ENCODE peak calls at places on chromosome X, in four cellular contexts. J, C, H and X are unnamed samples.

GRCh38 chrX:131728295-131729145 is 184.6 kb downstream of the OR13H1 start:
- DNase-seq in C (peak), J (no peak), H (no peak), X (peak)

GRCh38 chrX:154308108-154308946 is 12.7 kb downstream of the TKTL1 start:
- DNase-seq in J (peak), C (no peak), H (peak), X (peak)

GRCh38 chrX:134186362-134187121 is 50.4 kb upstream of the CCDC160 start:
- DNase-seq in C (peak), H (no peak), J (no peak), X (no peak)

GRCh38 chrX:2907295-2907694 is 21.8 kb downstream of the ARSD start:
- DNase-seq in C (no peak), H (no peak), J (no peak), X (no peak)

GRCh38 chrX:77451041-77451440 is 3.9 kb downstream of the FGF16 start:
- DNase-seq in J (no peak), C (no peak), H (no peak), X (no peak)

GRCh38 chrX:102535958-102536357 is 19.4 kb upstream of the TMSB15A start:
- DNase-seq in H (no peak), C (no peak), J (no peak), X (no peak)

GRCh38 chrX:40912576-40912975 is 172.7 kb upstream of the USP9X start:
- DNase-seq in J (no peak), H (no peak), C (no peak), X (no peak)

GRCh38 chrX:151974336-151975227 is at the start of gene GABRE:
- DNase-seq in J (peak), H (no peak), C (no peak), X (peak)

GRCh38 chrX:30793767-30794103 is 95.3 kb downstream of the TAB3 start:
- DNase-seq in C (no peak), H (no peak), J (no peak), X (no peak)

GRCh38 chrX:77668391-77669237 is 117.4 kb downstream of the ATRX start:
- DNase-seq in H (peak), C (no peak), J (peak), X (no peak)

GRCh38 chrX:133838761-133839676 is 146.4 kb downstream of the GPC3 start:
- DNase-seq in J (peak), H (no peak), C (no peak), X (peak)

GRCh38 chrX:88883205-88883604 is 136.2 kb downstream of the CPXCR1 start:
- DNase-seq in C (no peak), H (no peak), J (no peak), X (no peak)

GRCh38 chrX:12975999-12976558 is 1.2 kb downstream of the TMSB4X start:
- DNase-seq in H (no peak), C (no peak), J (peak), X (peak)

GRCh38 chrX:140712413-140713173 is 3.0 kb downstream of the LINC00632 start:
- DNase-seq in H (no peak), C (no peak), J (no peak), X (peak)

GRCh38 chrX:75181721-75182120 is 25.6 kb upstream of the ABCB7 start:
- DNase-seq in H (no peak), J (no peak), C (no peak), X (no peak)

GRCh38 chrX:41559662-41560061 is 112.5 kb downstream of the NYX start:
- DNase-seq in C (no peak), H (no peak), J (peak), X (no peak)

GRCh38 chrX:46165866-46166265 is 379.4 kb downstream of the ZNF674 start:
- DNase-seq in H (no peak), J (no peak), C (no peak), X (no peak)

GRCh38 chrX:151713859-151714258 is 2.0 kb upstream of the FATE1 start:
- DNase-seq in C (no peak), J (peak), H (peak), X (peak)

GRCh38 chrX:103691059-103691458 is 4.6 kb upstream of the MORF4L2 start:
- DNase-seq in J (no peak), C (no peak), H (peak), X (no peak)

GRCh38 chrX:145715641-145716138 is 101.9 kb upstream of the SLITRK2 start:
- DNase-seq in H (no peak), C (no peak), J (no peak), X (no peak)

GRCh38 chrX:151896734-151897474 is 15.8 kb upstream of the MAGEA4 start:
- DNase-seq in C (no peak), H (no peak), J (no peak), X (no peak)

GRCh38 chrX:104018126-104018525 is 4.6 kb upstream of the H2BW1 start:
- DNase-seq in H (no peak), C (no peak), J (no peak), X (no peak)

GRCh38 chrX:135081695-135082094 is 29.8 kb upstream of the RTL8A start:
- DNase-seq in C (no peak), J (no peak), H (no peak), X (no peak)

GRCh38 chrX:27276751-27277150 is 186.4 kb downstream of the PPP4R3C start:
- DNase-seq in J (no peak), H (no peak), C (no peak), X (no peak)

GRCh38 chrX:114162068-114162735 is 421.7 kb upstream of the HTR2C start:
- DNase-seq in J (peak), H (peak), C (no peak), X (peak)

GRCh38 chrX:7149421-7149820 is 1.5 kb upstream of the PUDP start:
- DNase-seq in H (no peak), C (no peak), J (no peak), X (no peak)

GRCh38 chrX:66039916-66040315 is at the start of gene VSIG4:
- DNase-seq in H (no peak), C (no peak), J (no peak), X (no peak)

GRCh38 chrX:75155454-75155829 is 641 bp downstream of the ABCB7 start:
- DNase-seq in C (no peak), H (no peak), J (peak), X (no peak)

GRCh38 chrX:6708041-6708440 is 173.1 kb upstream of the VCX3A start:
- DNase-seq in H (no peak), C (no peak), J (no peak), X (no peak)

GRCh38 chrX:108537005-108537404 is 97.4 kb downstream of the COL4A5 start:
- DNase-seq in C (no peak), J (peak), H (peak), X (no peak)

GRCh38 chrX:153953342-153953830 is 8.9 kb upstream of the RENBP start:
- DNase-seq in J (peak), H (peak), C (no peak), X (peak)

GRCh38 chrX:63747331-63747730 is 37.7 kb downstream of the ARHGEF9 start:
- DNase-seq in C (no peak), H (no peak), J (no peak), X (no peak)

GRCh38 chrX:21885568-21885967 is 29.8 kb downstream of the YY2 start:
- DNase-seq in J (no peak), C (no peak), H (no peak), X (no peak)
- TF ChIP-seq NR2C2 in J (no peak), C (no peak), H (no peak), X (no peak)

GRCh38 chrX:44246826-44247225 is 96.6 kb downstream of the EFHC2 start:
- DNase-seq in C (no peak), H (no peak), J (no peak), X (no peak)

GRCh38 chrX:44241551-44241950 is 101.9 kb downstream of the EFHC2 start:
- DNase-seq in H (no peak), C (no peak), J (no peak), X (no peak)

GRCh38 chrX:44245730-44246129 is 97.7 kb downstream of the EFHC2 start:
- DNase-seq in H (no peak), C (no peak), J (no peak), X (no peak)

GRCh38 chrX:44247468-44247867 is 96.0 kb downstream of the EFHC2 start:
- DNase-seq in C (no peak), J (no peak), H (no peak), X (no peak)

GRCh38 chrX:44244008-44244407 is 99.5 kb downstream of the EFHC2 start:
- DNase-seq in J (peak), C (no peak), H (no peak), X (no peak)
- TF ChIP-seq NR2C2 in J (no peak), C (no peak), H (no peak), X (no peak)

GRCh38 chrX:69603566-69604194 is 12.2 kb upstream of the EDA start:
- DNase-seq in H (no peak), J (no peak), C (no peak), X (no peak)
- TF ChIP-seq NR2C2 in H (no peak), J (no peak), C (no peak), X (no peak)

DNA sequence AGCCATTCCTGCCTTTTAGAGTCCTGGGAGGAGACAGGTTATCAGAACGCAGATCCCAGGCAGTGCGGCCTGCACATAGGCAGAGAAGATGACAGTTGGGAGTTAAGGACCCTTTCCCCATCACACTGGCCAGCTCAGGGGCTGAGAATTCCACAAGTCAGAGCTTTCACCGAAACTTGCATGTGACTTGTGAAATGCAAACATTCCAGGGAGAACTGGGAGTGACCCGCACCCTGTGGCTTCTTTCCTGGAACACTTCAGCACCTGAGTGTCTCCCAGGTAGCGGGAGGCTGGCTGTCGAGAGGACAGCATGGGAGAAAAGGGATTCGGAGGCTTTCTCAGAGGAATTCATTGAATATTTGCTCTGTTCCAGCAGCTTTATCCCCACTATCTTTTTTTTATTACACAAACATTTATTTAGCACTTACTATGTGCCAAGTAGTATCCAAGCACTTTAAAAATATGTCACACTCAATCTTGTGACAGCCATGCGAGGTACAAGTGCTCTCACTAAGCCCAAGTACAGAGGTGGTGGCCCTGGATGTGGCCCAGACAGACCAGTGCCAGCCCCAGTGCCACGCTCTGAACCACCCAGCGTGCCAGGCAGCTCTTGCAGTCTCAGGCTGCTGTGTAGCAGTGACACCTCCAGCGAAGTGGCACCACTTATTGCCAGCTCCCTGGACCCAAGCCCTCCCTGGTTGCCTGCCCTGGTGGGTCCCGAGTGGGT is 100.5 kb downstream of the PHKA2 start:
- DNase-seq in H (peak), C (no peak), J (no peak), X (no peak)
- TF ChIP-seq NR2C2 in H (no peak), C (no peak), J (no peak), X (no peak)

GRCh38 chrX:115948018-115948923 is 222.3 kb upstream of the AGTR2 start:
- DNase-seq in C (peak), H (peak), J (peak), X (no peak)
- TF ChIP-seq NR2C2 in C (no peak), H (no peak), J (no peak), X (no peak)

DNA sequence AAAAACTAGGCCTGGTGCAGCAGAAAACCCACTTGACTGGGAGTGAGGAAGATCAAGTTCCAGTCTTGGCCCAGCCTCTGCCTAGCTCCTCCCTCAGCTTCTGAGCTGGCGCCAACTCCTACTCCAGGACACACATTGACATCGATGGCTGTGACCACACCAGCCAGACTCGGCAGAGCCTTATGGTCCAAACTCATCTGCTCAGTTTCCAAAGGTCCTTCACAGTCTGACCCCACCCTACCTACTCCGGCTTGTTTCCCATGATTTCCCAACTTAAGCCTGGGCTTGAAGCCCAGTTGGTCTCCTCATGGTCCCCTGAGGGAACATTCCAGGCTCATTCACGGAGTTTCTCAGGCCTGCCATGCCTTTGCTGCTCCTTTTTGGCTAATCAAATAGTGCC is 10.1 kb downstream of the ELF4 start:
- DNase-seq in H (no peak), C (no peak), J (peak), X (no peak)
- TF ChIP-seq NR2C2 in H (no peak), C (no peak), J (no peak), X (no peak)

DNA sequence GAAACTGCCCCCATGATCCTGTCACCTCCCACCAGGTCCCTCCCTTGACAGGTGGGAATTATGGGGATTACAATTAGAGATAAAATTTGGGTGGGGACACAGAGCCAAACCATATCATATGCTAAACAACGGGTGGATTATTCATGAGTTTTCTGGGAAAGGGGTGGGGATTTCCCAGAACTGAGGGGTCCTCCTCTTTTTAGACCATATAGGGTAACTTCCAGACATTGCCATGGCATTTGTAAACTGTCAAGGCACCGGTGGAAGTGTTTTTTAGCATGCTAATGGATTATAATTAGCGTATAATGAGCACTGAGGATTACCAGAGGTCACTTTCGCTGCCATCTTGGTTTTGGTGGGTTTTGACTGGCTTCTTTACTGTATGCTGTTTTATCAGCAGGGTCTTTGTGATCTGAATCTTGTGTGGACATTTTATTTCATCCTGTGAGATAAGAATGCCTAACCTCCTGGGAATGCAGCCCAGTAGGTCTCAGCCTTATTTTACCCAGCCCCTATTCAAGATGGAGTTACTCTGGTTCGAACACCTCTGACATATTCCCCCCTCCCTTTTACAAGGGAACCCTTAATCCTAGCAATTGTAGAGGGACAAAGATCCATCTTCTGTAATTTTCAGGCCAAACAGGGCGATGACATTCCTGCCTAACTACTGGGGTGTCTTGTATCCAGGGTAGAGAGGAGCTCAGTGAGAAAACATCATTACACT is 27.5 kb upstream of the ZNF81 start:
- DNase-seq in C (no peak), H (no peak), J (no peak), X (no peak)
- TF ChIP-seq NR2C2 in C (no peak), H (no peak), J (no peak), X (no peak)

DNA sequence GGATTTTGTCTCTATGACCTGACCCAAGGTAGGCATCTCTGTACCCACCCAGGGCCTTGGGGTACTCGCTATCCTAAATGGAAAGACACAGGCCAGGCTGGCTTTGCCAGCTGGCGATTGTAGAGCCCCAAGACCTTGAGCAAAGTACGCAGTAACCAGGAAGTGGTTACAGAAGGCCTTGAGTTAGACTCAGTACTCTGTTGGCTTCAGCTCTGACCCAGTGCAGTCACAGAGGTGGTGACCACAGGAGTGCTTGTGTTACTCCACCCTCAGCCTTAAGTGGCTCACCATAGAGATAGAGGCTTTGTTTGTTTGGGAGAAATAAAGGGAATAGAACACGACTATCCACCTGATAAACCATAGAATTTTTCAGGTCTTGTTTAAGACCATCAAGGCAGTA is 880.5 kb upstream of the POU3F4 start:
- DNase-seq in J (no peak), C (no peak), H (no peak), X (no peak)
- TF ChIP-seq NR2C2 in J (no peak), C (no peak), H (no peak), X (no peak)